ENCODE peak calls at places on chromosomes 1 and 21, in six cellular contexts. One of them, this sample, is unnamed.

GRCh38 chr1:246511203-246511602 is 4.1 kb upstream of the SMYD3 start:
- DNase-seq in IMR-90: no peak
- DNase-seq in neuronal stem cell: no peak
- DNase-seq in H1: no peak
- DNase-seq in mesenchymal stem cell: no peak
- DNase-seq in mesendoderm: no peak
- DNase-seq in this sample: no peak

GRCh38 chr1:52139817-52140540 is 1.9 kb upstream of the ZFYVE9 start:
- DNase-seq in IMR-90: peak; percentile 88
- DNase-seq in neuronal stem cell: no peak
- DNase-seq in H1: no peak
- DNase-seq in mesenchymal stem cell: peak; percentile 94
- DNase-seq in mesendoderm: no peak
- DNase-seq in this sample: no peak

GRCh38 chr1:157163273-157164127 is 25.3 kb upstream of the ETV3 start:
- DNase-seq in IMR-90: peak; percentile 48
- DNase-seq in neuronal stem cell: peak; percentile 79
- DNase-seq in H1: peak; percentile 86
- DNase-seq in mesenchymal stem cell: peak; percentile 61
- DNase-seq in mesendoderm: peak; percentile 93
- DNase-seq in this sample: peak; percentile 96

GRCh38 chr1:121519042-121519755 is 334.4 kb downstream of the SRGAP2C start:
- DNase-seq in IMR-90: no peak
- DNase-seq in neuronal stem cell: peak; percentile 60
- DNase-seq in H1: no peak
- DNase-seq in mesenchymal stem cell: peak; percentile 33
- DNase-seq in mesendoderm: peak; percentile 88
- DNase-seq in this sample: peak; percentile 91

GRCh38 chr1:151478140-151478812 is 19.0 kb upstream of the POGZ start:
- DNase-seq in IMR-90: no peak
- DNase-seq in neuronal stem cell: no peak
- DNase-seq in H1: no peak
- DNase-seq in mesenchymal stem cell: no peak
- DNase-seq in mesendoderm: no peak
- DNase-seq in this sample: no peak

GRCh38 chr21:25733859-25734653 is 648 bp downstream of the ATP5PF start:
- DNase-seq in IMR-90: peak; percentile 35
- DNase-seq in neuronal stem cell: no peak
- DNase-seq in H1: no peak
- DNase-seq in mesenchymal stem cell: peak; percentile 61
- DNase-seq in mesendoderm: peak; percentile 10
- DNase-seq in this sample: no peak

GRCh38 chr1:236837897-236838296 is 42.8 kb downstream of the MTR start:
- DNase-seq in IMR-90: no peak
- DNase-seq in neuronal stem cell: no peak
- DNase-seq in H1: no peak
- DNase-seq in mesenchymal stem cell: no peak
- DNase-seq in mesendoderm: no peak
- DNase-seq in this sample: no peak

GRCh38 chr1:153790282-153790995 is 15.2 kb downstream of the SLC27A3 start:
- DNase-seq in IMR-90: peak; percentile 84
- DNase-seq in neuronal stem cell: no peak
- DNase-seq in H1: no peak
- DNase-seq in mesenchymal stem cell: peak; percentile 46
- DNase-seq in mesendoderm: no peak
- DNase-seq in this sample: no peak

GRCh38 chr1:236063551-236063918 is 1.4 kb downstream of the NID1 start:
- DNase-seq in IMR-90: no peak
- DNase-seq in neuronal stem cell: no peak
- DNase-seq in H1: no peak
- DNase-seq in mesenchymal stem cell: no peak
- DNase-seq in mesendoderm: no peak
- DNase-seq in this sample: no peak

GRCh38 chr21:45662623-45663015 is 19.1 kb downstream of the PCBP3 start:
- DNase-seq in IMR-90: no peak
- DNase-seq in neuronal stem cell: no peak
- DNase-seq in H1: no peak
- DNase-seq in mesenchymal stem cell: no peak
- DNase-seq in mesendoderm: no peak
- DNase-seq in this sample: no peak

GRCh38 chr1:47527653-47528272 is 89.9 kb downstream of the FOXD2 start:
- DNase-seq in IMR-90: no peak
- DNase-seq in neuronal stem cell: no peak
- DNase-seq in H1: no peak
- DNase-seq in mesenchymal stem cell: no peak
- DNase-seq in mesendoderm: peak; percentile 64
- DNase-seq in this sample: peak; percentile 55

GRCh38 chr21:24895885-24896734 is 711.2 kb downstream of the MRPL39 start:
- DNase-seq in IMR-90: peak; percentile 25
- DNase-seq in neuronal stem cell: peak; percentile 29
- DNase-seq in H1: no peak
- DNase-seq in mesenchymal stem cell: no peak
- DNase-seq in mesendoderm: peak; percentile 60
- DNase-seq in this sample: no peak

GRCh38 chr1:46670134-46670533 is 1.5 kb upstream of the TEX38 start:
- DNase-seq in IMR-90: no peak
- DNase-seq in neuronal stem cell: no peak
- DNase-seq in H1: no peak
- DNase-seq in mesenchymal stem cell: no peak
- DNase-seq in mesendoderm: no peak
- DNase-seq in this sample: no peak

GRCh38 chr1:177847843-177848242 is 122.0 kb downstream of the SEC16B start:
- DNase-seq in IMR-90: peak; percentile 91
- DNase-seq in neuronal stem cell: no peak
- DNase-seq in H1: no peak
- DNase-seq in mesenchymal stem cell: peak; percentile 6
- DNase-seq in mesendoderm: no peak
- DNase-seq in this sample: no peak

GRCh38 chr1:206524739-206525364 is 17.5 kb downstream of the RASSF5 start:
- DNase-seq in IMR-90: no peak
- DNase-seq in neuronal stem cell: no peak
- DNase-seq in H1: no peak
- DNase-seq in mesenchymal stem cell: no peak
- DNase-seq in mesendoderm: no peak
- DNase-seq in this sample: no peak

GRCh38 chr1:160377585-160378206 is 10.8 kb downstream of the NHLH1 start:
- DNase-seq in IMR-90: peak; percentile 70
- DNase-seq in neuronal stem cell: no peak
- DNase-seq in H1: no peak
- DNase-seq in mesenchymal stem cell: peak; percentile 50
- DNase-seq in mesendoderm: peak; percentile 64
- DNase-seq in this sample: peak; percentile 33

GRCh38 chr1:94382163-94382562 is 36.0 kb upstream of the ABCD3 start:
- DNase-seq in IMR-90: no peak
- DNase-seq in neuronal stem cell: no peak
- DNase-seq in H1: no peak
- DNase-seq in mesenchymal stem cell: no peak
- DNase-seq in mesendoderm: no peak
- DNase-seq in this sample: no peak

GRCh38 chr1:51850420-51851297 is 27.9 kb downstream of the NRDC start:
- DNase-seq in IMR-90: no peak
- DNase-seq in neuronal stem cell: no peak
- DNase-seq in H1: no peak
- DNase-seq in mesenchymal stem cell: no peak
- DNase-seq in mesendoderm: no peak
- DNase-seq in this sample: no peak

GRCh38 chr1:77227383-77227782 is 8.2 kb upstream of the PIGK start:
- DNase-seq in IMR-90: no peak
- DNase-seq in neuronal stem cell: no peak
- DNase-seq in H1: no peak
- DNase-seq in mesenchymal stem cell: no peak
- DNase-seq in mesendoderm: no peak
- DNase-seq in this sample: no peak

GRCh38 chr1:94237291-94238226 is at the start of gene ARHGAP29:
- DNase-seq in IMR-90: peak; percentile 50
- DNase-seq in neuronal stem cell: peak; percentile 84
- DNase-seq in H1: no peak
- DNase-seq in mesenchymal stem cell: peak; percentile 69
- DNase-seq in mesendoderm: peak; percentile 95
- DNase-seq in this sample: peak; percentile 90

DNA sequence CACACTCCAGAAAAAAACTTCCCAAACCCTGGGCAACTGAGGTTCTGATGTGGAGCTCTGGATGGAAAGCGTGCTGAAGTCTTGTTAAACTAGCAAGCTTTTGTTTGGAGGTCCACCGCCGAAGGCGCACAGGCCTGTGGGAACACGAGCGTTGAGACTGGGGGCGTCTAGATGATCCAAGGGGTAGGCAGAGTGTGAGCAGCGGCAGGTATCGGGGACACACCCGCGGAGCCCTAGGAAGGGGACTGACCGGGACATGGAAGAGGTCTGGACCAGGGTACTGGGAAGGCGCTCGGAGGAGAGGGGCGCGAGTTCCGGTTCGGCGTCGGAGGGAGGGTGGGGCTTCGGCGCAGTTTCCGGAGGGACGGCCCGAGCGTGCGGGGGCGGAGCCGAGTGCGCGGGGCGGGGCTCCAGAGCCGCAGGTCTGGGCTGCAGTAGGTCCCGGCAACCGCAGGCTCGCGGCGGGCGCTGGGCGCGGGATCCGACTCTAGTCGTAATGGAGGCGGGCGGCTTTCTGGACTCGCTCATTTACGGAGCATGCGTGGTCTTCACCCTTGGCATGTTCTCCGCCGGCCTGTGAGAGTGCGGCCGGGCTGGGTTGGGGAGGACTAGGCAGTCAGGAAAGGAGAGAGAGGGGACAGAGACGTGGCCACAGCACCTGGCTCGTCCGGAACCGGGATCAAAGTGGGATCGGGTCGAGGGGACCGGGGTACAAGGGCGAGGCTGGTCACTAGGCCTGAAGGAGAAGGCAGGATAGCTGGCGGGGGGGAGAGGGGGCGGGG is at the start of gene SLC50A1:
- DNase-seq in IMR-90: peak; percentile 91
- DNase-seq in neuronal stem cell: peak; percentile 94
- DNase-seq in H1: peak; percentile 76
- DNase-seq in mesenchymal stem cell: peak; percentile 97
- DNase-seq in mesendoderm: peak; percentile 96
- DNase-seq in this sample: peak; percentile 95
- H2BK120ac ChIP-seq in IMR-90: peak within 1 kb of the TSS; percentile 82
- H2BK120ac ChIP-seq in neuronal stem cell: peak within 1 kb of the TSS; percentile 3
- H2BK120ac ChIP-seq in H1: no peak within 1 kb of the TSS
- H2BK120ac ChIP-seq in mesenchymal stem cell: peak within 1 kb of the TSS; percentile 84
- H2BK120ac ChIP-seq in mesendoderm: no peak within 1 kb of the TSS
- H2BK120ac ChIP-seq in this sample: no peak within 1 kb of the TSS

GRCh38 chr1:182305861-182306260 is 85.7 kb downstream of the GLUL start:
- DNase-seq in IMR-90: no peak
- DNase-seq in neuronal stem cell: no peak
- DNase-seq in H1: no peak
- DNase-seq in mesenchymal stem cell: no peak
- DNase-seq in mesendoderm: no peak
- DNase-seq in this sample: no peak

GRCh38 chr1:182304218-182305016 is 87.2 kb downstream of the GLUL start:
- DNase-seq in IMR-90: no peak
- DNase-seq in neuronal stem cell: no peak
- DNase-seq in H1: no peak
- DNase-seq in mesenchymal stem cell: no peak
- DNase-seq in mesendoderm: no peak
- DNase-seq in this sample: no peak

GRCh38 chr1:182315157-182315556 is 76.4 kb downstream of the GLUL start:
- DNase-seq in IMR-90: no peak
- DNase-seq in neuronal stem cell: no peak
- DNase-seq in H1: no peak
- DNase-seq in mesenchymal stem cell: no peak
- DNase-seq in mesendoderm: peak; percentile 80
- DNase-seq in this sample: no peak

DNA sequence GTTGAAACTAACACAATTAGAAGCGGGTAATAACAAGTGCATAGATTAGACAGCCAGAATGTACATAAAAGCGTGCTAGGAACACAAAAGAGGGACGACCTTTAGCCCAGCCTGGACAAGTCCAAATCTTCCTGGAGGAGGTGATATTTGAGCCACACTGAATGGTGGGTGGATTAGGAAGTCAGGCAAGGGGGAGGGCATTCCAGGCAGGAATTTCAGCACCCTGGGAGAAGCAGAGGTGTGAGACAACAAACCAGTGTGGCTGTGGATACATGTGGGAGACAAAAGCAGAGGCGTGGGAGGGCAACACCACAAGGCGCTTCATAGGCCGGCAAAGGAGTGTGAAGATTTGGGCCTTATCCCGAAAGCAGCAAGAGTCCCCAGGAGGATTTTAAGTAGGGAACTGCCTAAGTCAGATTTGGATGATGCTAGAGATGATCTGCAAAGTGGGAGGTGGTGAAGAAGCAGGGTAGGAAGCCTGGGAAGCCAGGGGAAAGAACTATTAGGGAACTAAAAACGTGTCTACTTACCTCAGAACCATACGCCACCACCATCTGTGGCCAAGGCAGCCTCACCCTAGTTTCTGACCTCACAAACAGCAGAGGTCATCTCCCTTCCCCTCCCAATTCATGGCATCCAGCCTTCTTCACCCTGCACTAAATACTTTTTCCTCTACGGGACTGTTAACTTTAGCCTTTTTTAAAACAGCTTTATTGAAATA is 81.8 kb downstream of the GLUL start:
- DNase-seq in IMR-90: no peak
- DNase-seq in neuronal stem cell: no peak
- DNase-seq in H1: no peak
- DNase-seq in mesenchymal stem cell: no peak
- DNase-seq in mesendoderm: peak; percentile 97
- DNase-seq in this sample: no peak
- H3K27me3 ChIP-seq in IMR-90: no peaks in the 10 kb centered on the region
- H3K27me3 ChIP-seq in neuronal stem cell: no peaks in the 10 kb centered on the region
- H3K27me3 ChIP-seq in H1: no peaks in the 10 kb centered on the region
- H3K27me3 ChIP-seq in mesenchymal stem cell: peaks cover 5% of the 10 kb centered on the region
- H3K27me3 ChIP-seq in mesendoderm: no peaks in the 10 kb centered on the region
- H3K27me3 ChIP-seq in this sample: no peaks in the 10 kb centered on the region

GRCh38 chr1:185156854-185157598 is at the start of the genes SWT1 and TRMT1L:
- DNase-seq in IMR-90: peak; percentile 99
- DNase-seq in neuronal stem cell: peak; percentile 98
- DNase-seq in H1: peak; percentile 98
- DNase-seq in mesenchymal stem cell: peak; percentile 100
- DNase-seq in mesendoderm: peak; percentile 100
- DNase-seq in this sample: peak; percentile 99
- H2BK120ac ChIP-seq in IMR-90: peak within 1 kb of the TSS; percentile 90
- H2BK120ac ChIP-seq in neuronal stem cell: no peak within 1 kb of the TSS
- H2BK120ac ChIP-seq in H1: no peak within 1 kb of the TSS
- H2BK120ac ChIP-seq in mesenchymal stem cell: peak within 1 kb of the TSS; percentile 98
- H2BK120ac ChIP-seq in mesendoderm: no peak within 1 kb of the TSS
- H2BK120ac ChIP-seq in this sample: no peak within 1 kb of the TSS

DNA sequence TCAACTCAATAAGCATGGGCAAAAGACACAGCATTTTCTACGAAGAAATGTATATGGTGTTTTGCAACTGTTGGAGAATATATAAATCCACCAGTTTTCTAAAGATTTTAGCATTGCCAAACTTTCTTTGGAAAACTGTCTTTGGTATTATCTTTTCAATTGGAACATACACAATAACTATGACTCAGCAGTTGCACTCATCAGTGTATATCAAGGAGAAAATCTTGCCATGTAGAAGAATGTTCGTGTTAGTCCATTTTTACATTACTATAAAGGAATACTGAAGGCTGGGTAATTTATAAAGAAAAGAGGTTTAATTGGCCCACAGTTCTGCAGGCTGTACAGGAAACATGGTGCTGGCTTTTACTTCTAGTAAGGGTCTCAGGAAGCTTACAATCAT is 41.1 kb downstream of the PRKAA2 start:
- DNase-seq in IMR-90: peak; percentile 66
- DNase-seq in neuronal stem cell: no peak
- DNase-seq in H1: no peak
- DNase-seq in mesenchymal stem cell: peak; percentile 33
- DNase-seq in mesendoderm: no peak
- DNase-seq in this sample: no peak
- H3K27me3 ChIP-seq in IMR-90: no peaks in the 10 kb centered on the region
- H3K27me3 ChIP-seq in neuronal stem cell: no peaks in the 10 kb centered on the region
- H3K27me3 ChIP-seq in H1: no peaks in the 10 kb centered on the region
- H3K27me3 ChIP-seq in mesenchymal stem cell: no peaks in the 10 kb centered on the region
- H3K27me3 ChIP-seq in mesendoderm: no peaks in the 10 kb centered on the region
- H3K27me3 ChIP-seq in this sample: no peaks in the 10 kb centered on the region

This sample was measured in H9.